ENCODE peak calls at places on chromosomes 13 and 19, in six cellular contexts. One of them, this sample, is unnamed. For H3K27me3, the result is how much of the 10 kb centered on the place peaks cover.

GRCh38 chr19:35495107-35496064 is 5.1 kb upstream of the KRTDAP start:
- DNase-seq in mammary epithelial cell: peak
- DNase-seq in sigmoid colon: peak
- DNase-seq in Karpas-422: peak
- DNase-seq in colonic mucosa: peak
- DNase-seq in tibial artery: no peak
- DNase-seq in this sample: peak

GRCh38 chr19:55454787-55455243 is 6.6 kb downstream of the ISOC2 start:
- DNase-seq in mammary epithelial cell: peak
- DNase-seq in sigmoid colon: no peak
- DNase-seq in Karpas-422: peak
- DNase-seq in colonic mucosa: no peak
- DNase-seq in tibial artery: no peak
- DNase-seq in this sample: no peak

GRCh38 chr19:47641891-47642485 is 33.1 kb downstream of the BICRA start:
- DNase-seq in mammary epithelial cell: peak
- DNase-seq in sigmoid colon: no peak
- DNase-seq in Karpas-422: no peak
- DNase-seq in colonic mucosa: no peak
- DNase-seq in tibial artery: no peak
- DNase-seq in this sample: no peak

GRCh38 chr13:51585696-51586095 is 1.4 kb downstream of the WDFY2 start:
- DNase-seq in mammary epithelial cell: peak
- DNase-seq in sigmoid colon: no peak
- DNase-seq in Karpas-422: peak
- DNase-seq in colonic mucosa: no peak
- DNase-seq in tibial artery: no peak
- DNase-seq in this sample: no peak

GRCh38 chr19:54795763-54796162 is 7.6 kb upstream of the KIR2DL4 start:
- DNase-seq in mammary epithelial cell: no peak
- DNase-seq in sigmoid colon: no peak
- DNase-seq in Karpas-422: peak
- DNase-seq in colonic mucosa: no peak
- DNase-seq in tibial artery: no peak
- DNase-seq in this sample: no peak

GRCh38 chr13:42990147-42990990 is 1.7 kb downstream of the EPSTI1 start:
- DNase-seq in mammary epithelial cell: no peak
- DNase-seq in sigmoid colon: no peak
- DNase-seq in Karpas-422: no peak
- DNase-seq in colonic mucosa: no peak
- DNase-seq in tibial artery: no peak
- DNase-seq in this sample: no peak

GRCh38 chr13:57933606-57934005 is 302.1 kb downstream of the PCDH17 start:
- DNase-seq in mammary epithelial cell: no peak
- DNase-seq in sigmoid colon: no peak
- DNase-seq in Karpas-422: no peak
- DNase-seq in colonic mucosa: no peak
- DNase-seq in tibial artery: no peak
- DNase-seq in this sample: no peak

GRCh38 chr19:52343548-52343947 is 7.5 kb downstream of the ZNF610 start:
- DNase-seq in mammary epithelial cell: no peak
- DNase-seq in sigmoid colon: peak
- DNase-seq in Karpas-422: peak
- DNase-seq in colonic mucosa: peak
- DNase-seq in tibial artery: peak
- DNase-seq in this sample: no peak

GRCh38 chr13:42232671-42233070 is 39.3 kb upstream of the AKAP11 start:
- DNase-seq in mammary epithelial cell: no peak
- DNase-seq in sigmoid colon: no peak
- DNase-seq in Karpas-422: no peak
- DNase-seq in colonic mucosa: no peak
- DNase-seq in tibial artery: no peak
- DNase-seq in this sample: no peak

GRCh38 chr13:95541308-95541707 is 11.2 kb upstream of the CLDN10 start:
- DNase-seq in mammary epithelial cell: no peak
- DNase-seq in sigmoid colon: no peak
- DNase-seq in Karpas-422: no peak
- DNase-seq in colonic mucosa: no peak
- DNase-seq in tibial artery: no peak
- DNase-seq in this sample: no peak

GRCh38 chr19:10270616-10271394 is at the start of gene ICAM1:
- DNase-seq in mammary epithelial cell: peak
- DNase-seq in sigmoid colon: peak
- DNase-seq in Karpas-422: peak
- DNase-seq in colonic mucosa: peak
- DNase-seq in tibial artery: peak
- DNase-seq in this sample: no peak

GRCh38 chr13:73991884-73992283 is 142.3 kb downstream of the KLF12 start:
- DNase-seq in mammary epithelial cell: no peak
- DNase-seq in sigmoid colon: no peak
- DNase-seq in Karpas-422: peak
- DNase-seq in colonic mucosa: no peak
- DNase-seq in tibial artery: no peak
- DNase-seq in this sample: no peak

GRCh38 chr19:3296034-3296433 is 70.3 kb upstream of the NFIC start:
- DNase-seq in mammary epithelial cell: no peak
- DNase-seq in sigmoid colon: no peak
- DNase-seq in Karpas-422: no peak
- DNase-seq in colonic mucosa: no peak
- DNase-seq in tibial artery: no peak
- DNase-seq in this sample: no peak

GRCh38 chr19:18593367-18594095 is 4.9 kb downstream of the REX1BD start:
- DNase-seq in mammary epithelial cell: no peak
- DNase-seq in sigmoid colon: no peak
- DNase-seq in Karpas-422: peak
- DNase-seq in colonic mucosa: no peak
- DNase-seq in tibial artery: no peak
- DNase-seq in this sample: no peak

GRCh38 chr19:5687360-5688198 is 2.5 kb upstream of the RPL36 start:
- DNase-seq in mammary epithelial cell: no peak
- DNase-seq in sigmoid colon: peak
- DNase-seq in Karpas-422: no peak
- DNase-seq in colonic mucosa: no peak
- DNase-seq in tibial artery: no peak
- DNase-seq in this sample: no peak

GRCh38 chr19:5684694-5685430 is 4.0 kb downstream of the HSD11B1L start:
- DNase-seq in mammary epithelial cell: no peak
- DNase-seq in sigmoid colon: no peak
- DNase-seq in Karpas-422: no peak
- DNase-seq in colonic mucosa: no peak
- DNase-seq in tibial artery: no peak
- DNase-seq in this sample: no peak

GRCh38 chr19:5683177-5683886 is 2.5 kb downstream of the HSD11B1L start:
- DNase-seq in mammary epithelial cell: no peak
- DNase-seq in sigmoid colon: no peak
- DNase-seq in Karpas-422: no peak
- DNase-seq in colonic mucosa: no peak
- DNase-seq in tibial artery: no peak
- DNase-seq in this sample: no peak

GRCh38 chr19:5686326-5686646 is 3.8 kb upstream of the RPL36 start:
- DNase-seq in mammary epithelial cell: no peak
- DNase-seq in sigmoid colon: no peak
- DNase-seq in Karpas-422: no peak
- DNase-seq in colonic mucosa: no peak
- DNase-seq in tibial artery: no peak
- DNase-seq in this sample: no peak

GRCh38 chr19:5686647-5687359 is 3.3 kb upstream of the RPL36 start:
- DNase-seq in mammary epithelial cell: peak
- DNase-seq in sigmoid colon: peak
- DNase-seq in Karpas-422: peak
- DNase-seq in colonic mucosa: peak
- DNase-seq in tibial artery: peak
- DNase-seq in this sample: peak
- H3K4me3 ChIP-seq in mammary epithelial cell: peak
- H3K4me3 ChIP-seq in sigmoid colon: peak
- H3K4me3 ChIP-seq in Karpas-422: peak
- H3K4me3 ChIP-seq in colonic mucosa: peak
- H3K4me3 ChIP-seq in tibial artery: peak
- H3K4me3 ChIP-seq in this sample: peak

GRCh38 chr19:28883241-28883693 is 329.7 kb downstream of the UQCRFS1 start:
- DNase-seq in mammary epithelial cell: no peak
- DNase-seq in sigmoid colon: peak
- DNase-seq in Karpas-422: no peak
- DNase-seq in colonic mucosa: no peak
- DNase-seq in tibial artery: no peak
- DNase-seq in this sample: no peak
- H3K27ac ChIP-seq in mammary epithelial cell: no peak
- H3K27ac ChIP-seq in sigmoid colon: no peak
- H3K27ac ChIP-seq in Karpas-422: no peak
- H3K27ac ChIP-seq in colonic mucosa: no peak
- H3K27ac ChIP-seq in tibial artery: no peak
- H3K27ac ChIP-seq in this sample: no peak

DNA sequence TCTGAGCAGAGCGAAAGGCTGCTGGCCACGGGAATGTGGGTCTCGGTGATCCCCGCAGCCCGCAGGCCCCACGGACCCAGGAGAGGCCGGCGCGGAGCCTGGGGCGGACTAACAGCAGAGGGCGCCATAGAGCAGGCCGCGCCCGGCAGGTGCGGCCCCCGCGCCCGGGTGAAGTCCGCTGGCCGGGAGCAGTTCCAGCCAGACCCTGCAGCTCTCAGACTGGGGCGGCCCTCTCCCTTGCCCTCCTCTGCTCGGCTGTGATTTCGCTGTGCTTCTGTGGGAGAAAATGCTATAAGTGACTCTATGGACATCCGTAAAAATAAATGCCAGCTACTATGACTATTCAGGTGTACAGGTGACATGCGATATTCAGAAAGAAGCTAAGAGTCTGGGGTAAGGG is 37.7 kb downstream of the GSX1 start:
- DNase-seq in mammary epithelial cell: no peak
- DNase-seq in sigmoid colon: peak
- DNase-seq in Karpas-422: peak
- DNase-seq in colonic mucosa: peak
- DNase-seq in tibial artery: no peak
- DNase-seq in this sample: no peak
- H3K27me3 ChIP-seq in mammary epithelial cell: under half
- H3K27me3 ChIP-seq in sigmoid colon: under half
- H3K27me3 ChIP-seq in Karpas-422: under half
- H3K27me3 ChIP-seq in colonic mucosa: under half
- H3K27me3 ChIP-seq in tibial artery: under half
- H3K27me3 ChIP-seq in this sample: under half

GRCh38 chr13:36074659-36075058 is 56.5 kb downstream of the DCLK1 start:
- DNase-seq in mammary epithelial cell: no peak
- DNase-seq in sigmoid colon: no peak
- DNase-seq in Karpas-422: no peak
- DNase-seq in colonic mucosa: no peak
- DNase-seq in tibial artery: no peak
- DNase-seq in this sample: no peak
- H3K4me3 ChIP-seq in mammary epithelial cell: no peak
- H3K4me3 ChIP-seq in sigmoid colon: no peak
- H3K4me3 ChIP-seq in Karpas-422: no peak
- H3K4me3 ChIP-seq in colonic mucosa: no peak
- H3K4me3 ChIP-seq in tibial artery: no peak
- H3K4me3 ChIP-seq in this sample: no peak

GRCh38 chr13:30027569-30028455 is 177.4 kb upstream of the UBL3 start:
- DNase-seq in mammary epithelial cell: no peak
- DNase-seq in sigmoid colon: no peak
- DNase-seq in Karpas-422: peak
- DNase-seq in colonic mucosa: no peak
- DNase-seq in tibial artery: no peak
- DNase-seq in this sample: no peak

GRCh38 chr13:30022796-30023195 is 172.4 kb upstream of the UBL3 start:
- DNase-seq in mammary epithelial cell: no peak
- DNase-seq in sigmoid colon: no peak
- DNase-seq in Karpas-422: no peak
- DNase-seq in colonic mucosa: no peak
- DNase-seq in tibial artery: no peak
- DNase-seq in this sample: no peak

GRCh38 chr13:30025351-30025750 is 174.9 kb upstream of the UBL3 start:
- DNase-seq in mammary epithelial cell: no peak
- DNase-seq in sigmoid colon: no peak
- DNase-seq in Karpas-422: no peak
- DNase-seq in colonic mucosa: no peak
- DNase-seq in tibial artery: no peak
- DNase-seq in this sample: no peak

GRCh38 chr13:30026909-30027308 is 176.5 kb upstream of the UBL3 start:
- DNase-seq in mammary epithelial cell: no peak
- DNase-seq in sigmoid colon: no peak
- DNase-seq in Karpas-422: no peak
- DNase-seq in colonic mucosa: no peak
- DNase-seq in tibial artery: no peak
- DNase-seq in this sample: no peak

GRCh38 chr13:30026093-30026492 is 175.7 kb upstream of the UBL3 start:
- DNase-seq in mammary epithelial cell: peak
- DNase-seq in sigmoid colon: no peak
- DNase-seq in Karpas-422: no peak
- DNase-seq in colonic mucosa: no peak
- DNase-seq in tibial artery: no peak
- DNase-seq in this sample: peak
- H3K27ac ChIP-seq in mammary epithelial cell: no peak
- H3K27ac ChIP-seq in sigmoid colon: no peak
- H3K27ac ChIP-seq in Karpas-422: no peak
- H3K27ac ChIP-seq in colonic mucosa: no peak
- H3K27ac ChIP-seq in tibial artery: no peak
- H3K27ac ChIP-seq in this sample: no peak

DNA sequence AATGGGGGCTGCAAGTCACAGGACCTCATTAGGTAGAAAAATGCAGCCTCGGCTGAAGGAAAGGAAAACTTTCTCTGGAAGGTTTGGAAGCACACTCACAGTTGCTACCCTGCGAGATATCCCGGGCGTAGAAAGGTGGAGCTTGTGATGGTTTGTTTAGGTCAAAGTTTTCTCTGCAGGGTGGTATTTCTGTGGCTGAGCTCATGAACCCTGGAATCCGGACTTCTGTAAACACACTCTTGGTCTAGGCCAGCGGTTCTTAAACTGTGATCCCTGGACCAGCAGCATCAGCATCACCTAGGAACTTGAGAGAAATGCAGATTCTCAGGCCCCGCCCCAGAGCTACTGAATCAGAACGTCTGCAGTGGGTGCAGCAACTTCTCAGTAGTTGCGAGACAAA is 3.3 kb upstream of the SLC15A1 start:
- DNase-seq in mammary epithelial cell: no peak
- DNase-seq in sigmoid colon: no peak
- DNase-seq in Karpas-422: no peak
- DNase-seq in colonic mucosa: no peak
- DNase-seq in tibial artery: no peak
- DNase-seq in this sample: no peak
- H3K27me3 ChIP-seq in mammary epithelial cell: under half
- H3K27me3 ChIP-seq in sigmoid colon: under half
- H3K27me3 ChIP-seq in Karpas-422: under half
- H3K27me3 ChIP-seq in colonic mucosa: under half
- H3K27me3 ChIP-seq in tibial artery: under half
- H3K27me3 ChIP-seq in this sample: under half

GRCh38 chr19:38210458-38210987 is 13.5 kb downstream of the DPF1 start:
- DNase-seq in mammary epithelial cell: no peak
- DNase-seq in sigmoid colon: peak
- DNase-seq in Karpas-422: no peak
- DNase-seq in colonic mucosa: peak
- DNase-seq in tibial artery: no peak
- DNase-seq in this sample: no peak
- H3K4me3 ChIP-seq in mammary epithelial cell: no peak
- H3K4me3 ChIP-seq in sigmoid colon: peak
- H3K4me3 ChIP-seq in Karpas-422: no peak
- H3K4me3 ChIP-seq in colonic mucosa: no peak
- H3K4me3 ChIP-seq in tibial artery: peak
- H3K4me3 ChIP-seq in this sample: peak

This sample was measured in AG04450.